ENCODE peak calls at places on chromosomes 3 and 15, in seven cellular contexts. F, D, X, I, J, L and P are unnamed samples.

GRCh38 chr15:72203507-72203837 is 5.9 kb upstream of the GRAMD2A start:
- DNase-seq in F (no peak), D (peak), X (no peak), I (peak), J (peak), L (no peak), P (no peak)

GRCh38 chr15:74406992-74407705 is 26.6 kb downstream of the SEMA7A start:
- DNase-seq in F (peak), D (peak), X (peak), I (no peak), J (peak), L (no peak), P (peak)

GRCh38 chr15:84908564-84908963 is 24.1 kb downstream of the SLC28A1 start:
- DNase-seq in F (no peak), D (no peak), X (peak), I (no peak), J (no peak), L (no peak), P (no peak)

GRCh38 chr3:123818921-123819429 is 65.2 kb downstream of the MYLK start:
- DNase-seq in F (no peak), D (peak), X (peak), I (peak), J (peak), L (no peak), P (no peak)

GRCh38 chr3:170429050-170429449 is 10.4 kb downstream of the CLDN11 start:
- DNase-seq in F (no peak), D (peak), X (no peak), I (peak), J (peak), L (no peak), P (peak)

GRCh38 chr3:129577356-129577755 is 29.1 kb downstream of the PLXND1 start:
- DNase-seq in F (no peak), D (peak), X (no peak), I (no peak), J (no peak), L (no peak), P (no peak)

GRCh38 chr3:141530133-141530768 is 43.4 kb downstream of the RASA2 start:
- DNase-seq in F (no peak), D (peak), X (peak), I (peak), J (peak), L (no peak), P (no peak)

GRCh38 chr3:101828289-101828688 is 21.0 kb upstream of the NFKBIZ start:
- DNase-seq in F (no peak), D (peak), X (no peak), I (no peak), J (no peak), L (no peak), P (no peak)

GRCh38 chr3:36332139-36332538 is 48.2 kb upstream of the STAC start:
- DNase-seq in F (no peak), D (no peak), X (no peak), I (no peak), J (no peak), L (no peak), P (no peak)

GRCh38 chr3:123586131-123586530 is 1.3 kb upstream of the HACD2 start:
- DNase-seq in F (peak), D (peak), X (peak), I (peak), J (peak), L (no peak), P (peak)

GRCh38 chr3:160675566-160676124 is 1.3 kb upstream of the ARL14 start:
- DNase-seq in F (no peak), D (no peak), X (peak), I (peak), J (no peak), L (no peak), P (no peak)

GRCh38 chr3:14377838-14378169 is 24.6 kb upstream of the SLC6A6 start:
- DNase-seq in F (no peak), D (no peak), X (no peak), I (no peak), J (no peak), L (peak), P (no peak)

GRCh38 chr3:130758624-130759023 is 12.0 kb upstream of the PIK3R4 start:
- DNase-seq in F (no peak), D (no peak), X (no peak), I (no peak), J (no peak), L (no peak), P (no peak)

GRCh38 chr3:159804726-159805410 is 183.8 kb upstream of the IL12A start:
- DNase-seq in F (peak), D (peak), X (peak), I (peak), J (peak), L (no peak), P (peak)

GRCh38 chr15:74421302-74422245 is 12.2 kb downstream of the SEMA7A start:
- DNase-seq in F (no peak), D (no peak), X (no peak), I (no peak), J (no peak), L (no peak), P (no peak)

GRCh38 chr15:31031471-31032064 is 40.1 kb upstream of the MTMR10 start:
- DNase-seq in F (no peak), D (peak), X (no peak), I (peak), J (peak), L (peak), P (no peak)

GRCh38 chr15:31472636-31473383 is 146.2 kb downstream of the KLF13 start:
- DNase-seq in F (no peak), D (peak), X (no peak), I (peak), J (peak), L (peak), P (no peak)

GRCh38 chr3:33717616-33717865 is 513 bp downstream of the CLASP2 start:
- DNase-seq in F (peak), D (peak), X (no peak), I (no peak), J (peak), L (no peak), P (peak)
- H3K4me2 ChIP-seq in F (peak), D (peak), X (peak), I (peak), J (peak), L (peak), P (peak)

GRCh38 chr15:59999558-60000112 is 4.5 kb upstream of the FOXB1 start:
- DNase-seq in F (no peak), D (no peak), X (no peak), I (no peak), J (no peak), L (no peak), P (peak)

GRCh38 chr15:60001642-60002527 is 2.2 kb upstream of the FOXB1 start:
- DNase-seq in F (peak), D (no peak), X (no peak), I (no peak), J (no peak), L (no peak), P (peak)

GRCh38 chr15:60002528-60003218 is 1.4 kb upstream of the FOXB1 start:
- DNase-seq in F (peak), D (no peak), X (no peak), I (no peak), J (no peak), L (no peak), P (no peak)

GRCh38 chr15:60000113-60000823 is 3.8 kb upstream of the FOXB1 start:
- DNase-seq in F (peak), D (no peak), X (no peak), I (no peak), J (no peak), L (no peak), P (peak)

DNA sequence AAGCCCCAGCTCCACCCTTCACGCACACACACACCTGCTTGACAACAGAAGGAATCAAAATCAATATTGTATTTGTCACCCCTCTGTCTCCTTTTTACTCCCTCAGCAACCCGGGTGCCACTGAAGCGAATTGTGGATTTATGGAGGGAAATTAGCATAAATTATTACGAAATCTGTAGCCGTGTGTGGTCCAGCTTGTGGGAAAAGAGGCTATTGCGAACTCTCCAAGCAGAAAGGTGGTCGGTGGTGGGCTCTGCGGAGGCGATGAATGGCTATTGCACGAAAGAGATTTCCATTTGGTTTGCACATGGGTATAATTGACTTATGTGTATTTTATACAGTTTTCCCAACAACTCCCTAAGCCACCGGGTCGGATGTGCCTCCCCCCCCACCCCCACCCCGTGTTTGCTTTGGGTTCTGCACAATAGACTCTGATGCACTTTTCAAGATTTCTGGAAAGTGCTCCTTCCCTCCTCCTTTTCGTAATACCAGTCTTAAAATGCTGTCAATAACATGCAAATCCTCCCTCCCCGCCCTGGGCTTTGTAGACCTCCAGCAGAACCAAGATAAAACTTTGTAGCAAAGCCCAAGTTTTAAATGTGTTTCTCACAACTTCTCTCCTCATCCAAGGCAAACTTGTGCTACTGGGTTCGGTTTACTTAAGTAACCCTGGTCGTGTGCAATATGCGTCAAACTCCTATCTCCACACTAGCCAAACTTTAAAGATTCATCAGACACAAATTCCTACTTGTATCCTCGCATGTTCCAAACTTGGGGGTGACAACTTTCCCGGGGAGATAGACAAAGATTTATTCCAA is 3.1 kb upstream of the FOXB1 start:
- DNase-seq in F (peak), D (no peak), X (no peak), I (no peak), J (no peak), L (no peak), P (peak)
- H2AFZ ChIP-seq in F (no peak), D (no peak), X (no peak), I (no peak), J (no peak), L (no peak), P (no peak)

GRCh38 chr3:71135373-71136088 is 448.0 kb downstream of the FOXP1 start:
- DNase-seq in F (no peak), D (no peak), X (no peak), I (no peak), J (no peak), L (no peak), P (no peak)

GRCh38 chr3:71131385-71131871 is 452.1 kb downstream of the FOXP1 start:
- DNase-seq in F (no peak), D (no peak), X (no peak), I (peak), J (no peak), L (no peak), P (no peak)

GRCh38 chr3:71133874-71134273 is 449.7 kb downstream of the FOXP1 start:
- DNase-seq in F (no peak), D (no peak), X (no peak), I (no peak), J (no peak), L (no peak), P (no peak)

GRCh38 chr3:71131893-71132314 is 451.6 kb downstream of the FOXP1 start:
- DNase-seq in F (no peak), D (no peak), X (no peak), I (no peak), J (no peak), L (no peak), P (no peak)

DNA sequence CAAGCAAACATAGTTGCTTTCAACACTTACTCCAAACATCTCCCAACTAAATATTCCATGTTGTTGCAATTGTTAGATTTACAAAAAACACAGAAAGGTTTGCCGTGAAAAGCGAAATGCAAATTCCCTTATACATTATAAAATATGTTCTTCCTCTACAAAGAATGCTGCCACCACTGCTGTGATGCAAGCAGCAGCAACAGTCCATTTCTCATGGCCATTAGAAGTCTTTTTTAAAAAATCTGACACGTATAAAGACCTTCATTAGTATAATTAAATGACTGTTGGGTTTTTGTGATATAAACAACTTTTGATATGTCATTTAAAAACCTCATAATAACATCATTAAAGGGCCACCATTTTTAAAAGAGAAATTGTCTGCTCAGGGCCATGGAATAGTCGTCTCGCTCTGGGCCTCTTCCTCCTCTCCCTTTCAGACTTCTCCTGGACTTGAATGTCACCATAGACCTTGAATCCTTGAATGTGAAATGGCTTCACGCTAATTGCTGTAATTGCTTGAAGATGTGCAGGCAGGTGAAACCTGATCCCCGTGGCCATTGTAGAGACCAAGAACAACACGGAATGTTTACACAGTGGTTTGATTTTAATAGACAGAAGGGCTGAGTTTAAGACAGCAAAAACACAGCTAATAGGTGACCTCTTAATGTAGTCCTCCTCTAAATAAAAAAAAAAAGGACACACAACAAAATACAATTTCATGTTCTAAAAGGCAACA is 450.4 kb downstream of the FOXP1 start:
- DNase-seq in F (no peak), D (no peak), X (no peak), I (no peak), J (no peak), L (no peak), P (no peak)
- H3K4me2 ChIP-seq in F (peak), D (no peak), X (no peak), I (no peak), J (no peak), L (no peak), P (no peak)

GRCh38 chr3:63864008-63864871 is 573 bp downstream of the ATXN7 start:
- DNase-seq in F (peak), D (peak), X (no peak), I (peak), J (no peak), L (no peak), P (no peak)
- H2AFZ ChIP-seq in F (peak), D (peak), X (peak), I (peak), J (peak), L (peak), P (peak)

DNA sequence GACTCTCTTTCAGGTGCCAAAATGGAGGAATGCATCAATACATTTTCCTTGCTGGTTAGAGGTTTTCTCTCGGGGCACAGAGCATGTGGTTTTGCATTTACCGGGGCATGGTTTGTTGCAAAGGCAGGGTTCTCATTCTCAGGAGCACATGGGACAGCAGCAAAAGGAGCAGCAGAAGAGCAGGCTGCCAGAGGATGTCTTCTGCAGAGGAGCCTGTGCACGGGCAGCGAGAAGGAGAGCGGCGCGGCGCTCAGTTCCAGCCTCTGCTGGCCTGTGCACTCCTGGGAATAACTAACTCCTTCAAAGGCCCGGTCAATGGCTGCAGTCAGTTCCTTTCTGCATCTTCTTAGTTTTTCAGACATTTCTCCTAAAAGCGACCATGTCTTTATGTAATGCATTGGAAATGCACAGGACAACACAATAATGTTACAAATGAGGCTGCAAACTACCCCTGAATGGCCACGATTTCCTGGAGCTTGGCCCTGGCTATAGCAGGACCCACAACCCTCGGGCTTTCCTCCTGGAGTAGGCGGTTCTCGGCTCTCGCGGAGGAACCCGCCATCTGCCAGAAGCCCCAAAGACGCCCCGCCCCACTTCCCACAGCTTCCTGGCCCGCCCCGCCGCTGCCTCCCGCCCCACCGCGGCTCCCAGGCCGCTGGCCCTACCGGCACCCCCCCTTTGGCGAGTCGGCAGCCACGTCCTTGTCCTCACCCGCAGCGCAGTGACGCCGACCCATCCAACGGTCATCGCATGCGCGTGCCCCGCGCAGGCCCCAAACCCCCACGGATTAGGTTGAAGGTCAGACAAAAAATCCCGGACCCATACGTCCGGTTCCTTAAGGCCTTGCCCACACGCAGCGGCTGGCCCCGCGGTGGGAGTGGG is at the start of gene C3orf62:
- DNase-seq in F (peak), D (peak), X (peak), I (peak), J (peak), L (peak), P (peak)
- H3K4me2 ChIP-seq in F (peak), D (peak), X (peak), I (peak), J (peak), L (peak), P (no peak)